ENCODE peak calls at places on chromosomes 6 and 20, in four cellular contexts. R, G, Y and I are unnamed samples.

GRCh38 chr6:108163267-108163643 is 2.6 kb upstream of the NR2E1 start:
- DNase-seq in G (no peak), Y (no peak), R (no peak), I (no peak)

GRCh38 chr6:129186988-129187387 is 304.1 kb downstream of the LAMA2 start:
- DNase-seq in R (no peak), G (no peak), Y (peak; percentile 81), I (no peak)

GRCh38 chr6:47187883-47188587 is 121.7 kb downstream of the TNFRSF21 start:
- DNase-seq in Y (no peak), G (no peak), R (no peak), I (no peak)

GRCh38 chr20:25136643-25137559 is 55.0 kb upstream of the VSX1 start:
- DNase-seq in R (no peak), G (peak; percentile 84), Y (peak; percentile 76), I (no peak)

GRCh38 chr6:90197854-90198496 is 98.7 kb downstream of the BACH2 start:
- DNase-seq in R (no peak), Y (no peak), G (peak; percentile 64), I (peak; percentile 51)

GRCh38 chr20:36399147-36399968 is 93.2 kb downstream of the DLGAP4 start:
- DNase-seq in G (no peak), R (peak; percentile 79), Y (peak; percentile 33), I (no peak)

GRCh38 chr6:136593748-136594490 is 43.7 kb upstream of the MAP7 start:
- DNase-seq in Y (peak; percentile 98), G (peak; percentile 31), R (peak; percentile 96), I (no peak)

GRCh38 chr6:148842631-148843030 is 95.8 kb downstream of the UST start:
- DNase-seq in Y (no peak), R (no peak), G (no peak), I (no peak)

GRCh38 chr20:2822073-2822472 is 5.9 kb downstream of the TMEM239 start:
- DNase-seq in Y (no peak), G (no peak), R (peak; percentile 61), I (peak; percentile 73)

GRCh38 chr6:148814082-148814790 is 67.4 kb downstream of the UST start:
- DNase-seq in R (no peak), G (no peak), Y (no peak), I (no peak)

GRCh38 chr20:14986026-14986655 is 648.7 kb upstream of the FLRT3 start:
- DNase-seq in G (peak; percentile 88), R (no peak), Y (no peak), I (no peak)

GRCh38 chr6:5135783-5136376 is 50.7 kb downstream of the PPP1R3G start:
- DNase-seq in G (no peak), R (peak; percentile 28), Y (peak; percentile 50), I (no peak)

GRCh38 chr6:16420715-16421461 is 182.5 kb downstream of the GMPR start:
- DNase-seq in R (peak; percentile 61), G (no peak), Y (peak; percentile 50), I (no peak)

GRCh38 chr6:133951881-133952814 is 876 bp upstream of the TBPL1 start:
- DNase-seq in G (peak; percentile 58), R (peak; percentile 71), Y (peak; percentile 80), I (peak; percentile 88)

GRCh38 chr6:79167931-79168694 is 66.4 kb downstream of the HMGN3 start:
- DNase-seq in R (no peak), G (no peak), Y (peak; percentile 20), I (no peak)

GRCh38 chr20:36745234-36745926 is 510 bp downstream of the NDRG3 start:
- DNase-seq in G (peak; percentile 21), R (peak; percentile 33), Y (peak; percentile 0), I (no peak)

GRCh38 chr6:63460971-63461370 is 111.3 kb upstream of the LOC128125822 start:
- DNase-seq in R (no peak), G (no peak), Y (no peak), I (no peak)

GRCh38 chr6:166647896-166648295 is 20.8 kb upstream of the RPS6KA2 start:
- DNase-seq in Y (no peak), R (no peak), G (no peak), I (no peak)

GRCh38 chr6:111646034-111646433 is 40.4 kb upstream of the TRAF3IP2 start:
- DNase-seq in R (no peak), Y (no peak), G (no peak), I (no peak)

GRCh38 chr20:4484431-4485057 is 237.2 kb upstream of the PRND start:
- DNase-seq in Y (no peak), R (no peak), G (no peak), I (no peak)

GRCh38 chr6:119672725-119673124 is 323.2 kb upstream of the MAN1A1 start:
- DNase-seq in G (no peak), R (no peak), Y (no peak), I (no peak)

GRCh38 chr20:63690898-63691710 is 5.3 kb upstream of the TNFRSF6B start:
- DNase-seq in R (no peak), Y (no peak), G (no peak), I (no peak)

GRCh38 chr20:19205999-19206398 is 6.4 kb upstream of the SLC24A3 start:
- DNase-seq in G (peak; percentile 57), Y (no peak), R (peak; percentile 66), I (no peak)

GRCh38 chr6:167907837-167908681 is 81.3 kb downstream of the AFDN start:
- DNase-seq in Y (peak; percentile 31), R (no peak), G (no peak), I (no peak)
- TF ChIP-seq CTCF in Y (peak; percentile 71), R (no peak), G (no peak), I (peak; percentile 67)

DNA sequence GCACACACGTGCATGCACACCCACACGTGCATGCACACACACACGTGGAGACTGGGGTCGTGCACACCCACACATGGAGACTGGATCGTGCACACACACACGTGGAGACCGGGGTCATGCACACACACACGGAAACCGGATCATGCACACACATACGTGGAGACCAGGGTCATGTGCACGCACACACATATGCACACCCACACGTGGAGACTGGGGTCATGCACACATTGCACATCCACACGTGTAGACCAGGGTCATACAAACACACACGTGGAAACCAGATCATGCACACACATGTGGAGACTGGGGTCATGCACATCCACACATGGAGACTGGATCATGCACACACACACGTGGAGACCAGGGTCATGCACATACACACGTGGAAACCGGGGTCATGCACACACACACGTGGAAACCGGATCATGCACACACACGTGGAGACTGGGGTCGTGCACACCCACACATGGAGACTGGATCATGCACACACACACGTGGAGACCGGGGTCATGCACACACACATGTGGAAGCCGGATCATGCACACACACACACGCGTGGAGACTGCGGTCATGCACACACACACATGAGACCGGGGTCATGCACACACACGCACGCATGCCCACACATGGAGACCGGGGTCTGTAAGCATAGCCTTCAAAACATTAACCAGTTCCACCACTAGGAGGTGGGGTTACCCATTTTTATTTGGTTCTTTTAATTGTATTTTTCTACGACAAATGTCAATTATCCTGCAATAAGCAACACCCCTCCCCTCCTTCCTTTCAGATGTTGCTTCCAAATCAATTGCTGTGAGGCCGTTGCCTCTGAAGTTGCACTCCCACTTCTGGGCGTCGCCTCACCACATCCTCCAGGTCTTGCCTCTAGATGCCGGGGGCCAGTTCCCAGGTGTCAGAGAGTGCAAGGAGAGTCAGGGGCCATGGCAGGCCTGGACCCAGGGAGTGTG is 95.8 kb downstream of the TMEM242 start:
- DNase-seq in G (no peak), Y (peak; percentile 7), R (no peak), I (no peak)
- TF ChIP-seq CTCF in G (no peak), Y (peak; percentile 44), R (peak; percentile 6), I (peak; percentile 25)

GRCh38 chr20:48012401-48012974 is 227.2 kb upstream of the SULF2 start:
- DNase-seq in G (no peak), Y (peak; percentile 85), R (no peak), I (peak; percentile 15)
- TF ChIP-seq CTCF in G (no peak), Y (peak; percentile 41), R (no peak), I (no peak)

GRCh38 chr20:48192109-48192508 is 406.8 kb upstream of the SULF2 start:
- DNase-seq in R (no peak), Y (no peak), G (no peak), I (no peak)

GRCh38 chr20:48189177-48189576 is 403.9 kb upstream of the SULF2 start:
- DNase-seq in Y (peak; percentile 4), G (no peak), R (peak; percentile 16), I (no peak)

GRCh38 chr20:48193626-48194025 is 408.3 kb upstream of the SULF2 start:
- DNase-seq in Y (no peak), R (no peak), G (no peak), I (no peak)

GRCh38 chr20:48190757-48191156 is 405.5 kb upstream of the SULF2 start:
- DNase-seq in R (no peak), Y (no peak), G (no peak), I (no peak)

DNA sequence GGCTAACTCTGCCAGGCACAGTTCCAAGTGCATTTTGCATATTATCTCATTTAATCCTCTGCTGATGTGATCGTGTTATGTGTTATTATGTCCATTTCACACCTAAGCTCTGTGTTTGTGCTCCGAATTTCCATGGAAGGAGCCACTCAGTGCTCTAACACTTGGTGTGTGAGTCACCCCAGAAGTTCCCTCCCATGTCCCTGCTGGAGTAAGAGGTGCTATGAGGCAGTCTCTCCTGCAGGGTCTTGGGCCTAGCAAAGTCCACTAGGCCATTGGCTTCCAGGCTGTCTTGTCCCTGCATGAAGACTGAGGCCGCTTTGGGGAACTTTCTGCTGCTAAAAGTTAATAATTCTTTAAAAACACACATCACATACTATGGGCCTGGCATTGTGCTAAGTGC is 405.9 kb upstream of the SULF2 start:
- DNase-seq in Y (no peak), R (no peak), G (no peak), I (no peak)
- TF ChIP-seq CTCF in Y (peak; percentile 9), R (no peak), G (no peak), I (no peak)

GRCh38 chr6:40774932-40775331 is 187.8 kb upstream of the LRFN2 start:
- DNase-seq in Y (no peak), G (no peak), R (no peak), I (no peak)
- TF ChIP-seq CTCF in Y (no peak), G (no peak), R (no peak), I (no peak)

DNA sequence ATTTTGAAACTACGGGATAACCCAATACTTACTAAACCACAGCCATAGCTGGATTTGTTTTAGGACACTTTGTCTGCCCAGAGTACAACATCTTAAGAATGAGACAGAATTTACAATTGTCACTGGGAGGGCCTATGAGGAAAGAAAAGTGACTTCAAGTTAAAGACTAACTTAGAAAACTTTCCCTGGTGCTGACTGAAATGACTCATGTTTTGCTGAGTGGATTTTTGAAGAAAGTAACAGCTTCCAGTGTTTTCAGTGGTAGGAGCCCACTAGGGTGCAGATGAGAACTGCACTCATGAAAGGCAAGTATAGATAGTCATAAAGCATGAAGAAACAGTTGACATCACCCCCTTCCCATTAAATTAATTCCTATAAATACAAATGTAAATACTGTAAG is 988.2 kb upstream of the MAP3K7 start:
- DNase-seq in R (no peak), G (no peak), Y (no peak), I (no peak)
- TF ChIP-seq CTCF in R (no peak), G (no peak), Y (no peak), I (peak; percentile 22)